ENCODE peak calls at places on chromosomes 1 and 21, in six cellular contexts. X is endothelial cell; F is foreskin keratinocyte; E is CD4-positive, alpha-beta T cell; O is lower leg skin; B is A673. R is an unnamed sample.
A peak's percentile ranks its signal among the peaks of the same experiment; 100 is the strongest.

GRCh38 chr21:46171585-46171984 is 12.7 kb downstream of the SPATC1L start:
- DNase-seq in E (no peak), F (no peak), O (no peak), B (no peak), X (no peak), R (no peak)

GRCh38 chr1:219340796-219341195 is 167.1 kb downstream of the LYPLAL1 start:
- DNase-seq in X (no peak), F (peak; percentile 86), E (no peak), O (no peak), B (no peak), R (no peak)

GRCh38 chr1:220673921-220674320 is 16.2 kb upstream of the C1orf115 start:
- DNase-seq in B (no peak), E (no peak), O (no peak), F (no peak), X (no peak), R (no peak)

GRCh38 chr1:152964536-152964935 is 5.9 kb upstream of the SPRR4 start:
- DNase-seq in O (no peak), B (no peak), E (no peak), X (no peak), F (no peak), R (no peak)

GRCh38 chr1:89603651-89604413 is 29.1 kb upstream of the LRRC8C start:
- DNase-seq in O (no peak), X (no peak), B (no peak), E (no peak), F (no peak), R (no peak)

GRCh38 chr1:239250353-239251035 is 135.9 kb upstream of the CHRM3 start:
- DNase-seq in E (no peak), F (peak; percentile 44), O (no peak), B (no peak), X (no peak), R (no peak)

GRCh38 chr21:26471116-26471505 is 102.0 kb downstream of the CYYR1 start:
- DNase-seq in B (no peak), O (no peak), X (no peak), F (no peak), E (no peak), R (no peak)

GRCh38 chr1:38000529-38001453 is 4.5 kb downstream of the FHL3 start:
- DNase-seq in X (peak; percentile 51), E (no peak), O (no peak), B (peak; percentile 78), F (peak; percentile 46), R (no peak)

GRCh38 chr1:236888903-236889302 is 93.8 kb downstream of the MTR start:
- DNase-seq in B (no peak), E (no peak), F (no peak), O (no peak), X (no peak), R (no peak)

GRCh38 chr1:179817789-179818188 is 59.8 kb downstream of the TOR1AIP2 start:
- DNase-seq in E (no peak), F (no peak), O (no peak), B (no peak), X (no peak), R (no peak)

DNA sequence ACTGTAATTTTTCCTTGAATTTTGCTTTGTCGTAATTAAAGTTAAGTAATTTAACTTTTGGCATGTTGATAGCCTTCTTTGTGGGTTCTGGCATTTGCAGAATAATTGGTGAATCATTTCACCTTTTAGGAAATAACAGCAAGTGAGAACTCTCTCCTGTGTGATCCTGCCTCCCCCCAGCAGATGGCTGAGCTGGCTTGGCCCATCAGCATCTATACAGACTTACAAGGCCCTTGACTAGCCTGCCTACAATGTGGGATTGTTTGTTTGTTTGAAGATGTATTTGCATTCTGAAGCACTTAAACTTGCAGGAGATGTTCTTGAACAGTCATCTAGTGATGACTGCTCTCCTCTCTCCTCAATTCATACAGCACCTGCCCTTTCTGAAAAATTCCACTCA is 55.9 kb downstream of the MACO1 start:
- DNase-seq in X (no peak), O (no peak), B (no peak), F (no peak), E (no peak), R (no peak)
- TF ChIP-seq CTCF in X (no peak), O (no peak), B (no peak), F (peak; percentile 42), E (no peak), R (no peak)

GRCh38 chr1:201126832-201127754 is at the start of gene ASCL5:
- DNase-seq in B (no peak), F (no peak), O (no peak), X (no peak), E (no peak), R (peak; percentile 50)
- TF ChIP-seq CTCF in B (no peak), F (peak; percentile 55), O (no peak), X (no peak), E (no peak), R (no peak)

GRCh38 chr21:18914570-18914969 is 511.0 kb upstream of the TMPRSS15 start:
- DNase-seq in X (no peak), F (no peak), O (no peak), B (no peak), E (no peak), R (no peak)

GRCh38 chr21:18908641-18909040 is 505.1 kb upstream of the TMPRSS15 start:
- DNase-seq in X (no peak), E (no peak), F (no peak), B (no peak), O (no peak), R (no peak)

GRCh38 chr21:18917602-18918001 is 514.0 kb upstream of the TMPRSS15 start:
- DNase-seq in E (no peak), B (no peak), F (no peak), O (no peak), X (no peak), R (no peak)

DNA sequence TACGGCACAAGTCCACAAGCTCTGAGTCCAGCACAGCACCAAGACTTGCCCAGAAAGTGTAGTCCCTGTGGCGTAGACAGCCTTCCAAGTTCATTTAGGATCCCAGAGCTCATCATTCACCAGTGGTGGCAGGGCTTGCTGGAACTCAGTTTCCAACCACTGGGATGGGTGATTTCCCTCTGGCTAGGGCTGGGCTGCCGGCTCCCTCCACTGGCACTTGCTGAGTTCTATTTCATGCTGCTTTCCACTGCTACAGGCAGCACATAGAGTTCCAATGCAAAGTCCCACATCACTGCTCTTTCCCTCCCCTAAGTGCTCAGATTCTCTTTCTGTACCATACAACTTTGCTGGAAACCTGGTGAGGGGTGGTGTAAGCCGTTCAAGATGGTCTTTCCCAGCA is 510.3 kb upstream of the TMPRSS15 start:
- DNase-seq in F (no peak), X (no peak), B (no peak), E (no peak), O (no peak), R (no peak)
- TF ChIP-seq CTCF in F (no peak), X (no peak), B (no peak), E (no peak), O (no peak), R (no peak)

DNA sequence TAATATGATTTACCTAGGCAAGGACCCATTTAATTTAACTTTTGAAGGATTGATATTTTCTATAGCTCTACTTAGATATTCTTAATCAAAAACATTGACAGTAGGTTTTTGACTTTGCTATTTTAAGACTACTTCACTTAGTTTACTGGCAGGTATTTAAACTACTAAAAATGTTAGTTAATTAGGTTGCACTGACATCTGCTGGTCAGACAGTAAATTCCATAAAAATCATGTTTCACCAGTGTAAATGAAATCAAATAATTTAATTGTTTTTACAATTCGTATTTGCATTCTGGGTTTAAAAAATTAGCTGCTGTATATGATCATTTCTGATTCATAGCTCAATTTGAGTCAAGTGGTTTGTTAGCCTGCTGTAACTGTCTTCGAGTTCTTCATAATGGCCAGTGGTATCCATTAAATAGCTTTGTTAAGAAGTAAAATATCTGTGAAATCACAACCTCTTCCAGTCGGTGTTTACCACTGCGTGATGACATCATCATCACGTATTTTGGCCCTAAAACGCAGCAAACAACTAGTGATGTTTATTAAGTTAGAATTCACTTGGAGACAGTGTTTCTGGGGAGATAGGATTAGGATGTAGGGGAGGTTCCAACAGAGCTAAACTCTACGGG is 26.2 kb downstream of the EXTL2 start:
- DNase-seq in E (no peak), X (no peak), B (peak; percentile 56), F (no peak), O (no peak), R (no peak)
- TF ChIP-seq CTCF in E (peak; percentile 75), X (peak; percentile 81), B (peak; percentile 78), F (peak; percentile 86), O (no peak), R (peak; percentile 71)

R was measured in lung.